ENCODE peak calls at places on chromosomes 1 and 21, in ten cellular contexts. One of them, this sample, is unnamed.

GRCh38 chr1:228739826-228740225 is 4.5 kb downstream of the RHOU start:
- DNase-seq in body of pancreas: no peak
- DNase-seq in fibroblast of lung: no peak
- DNase-seq in AG10803: no peak
- DNase-seq in right lobe of liver: no peak
- DNase-seq in Panc1: no peak
- DNase-seq in WERI-Rb-1: no peak
- DNase-seq in AG09309: no peak
- DNase-seq in AG04450: no peak
- DNase-seq in PC-9: no peak
- DNase-seq in this sample: no peak

GRCh38 chr1:7953850-7954609 is 7.5 kb upstream of the PARK7 start:
- DNase-seq in AG09309: peak
- DNase-seq in fibroblast of lung: peak
- DNase-seq in Panc1: peak
- DNase-seq in WERI-Rb-1: peak
- DNase-seq in body of pancreas: peak
- DNase-seq in right lobe of liver: peak
- DNase-seq in AG10803: peak
- DNase-seq in AG04450: peak
- DNase-seq in PC-9: peak
- DNase-seq in this sample: peak

GRCh38 chr1:98323906-98324358 is 337.6 kb upstream of the SNX7 start:
- DNase-seq in PC-9: peak
- DNase-seq in WERI-Rb-1: no peak
- DNase-seq in AG04450: peak
- DNase-seq in fibroblast of lung: peak
- DNase-seq in AG10803: peak
- DNase-seq in Panc1: peak
- DNase-seq in right lobe of liver: no peak
- DNase-seq in AG09309: peak
- DNase-seq in body of pancreas: no peak
- DNase-seq in this sample: no peak

GRCh38 chr21:39083377-39084008 is 99.8 kb downstream of the PSMG1 start:
- DNase-seq in AG04450: no peak
- DNase-seq in AG09309: no peak
- DNase-seq in WERI-Rb-1: no peak
- DNase-seq in right lobe of liver: peak
- DNase-seq in PC-9: no peak
- DNase-seq in AG10803: no peak
- DNase-seq in fibroblast of lung: no peak
- DNase-seq in Panc1: no peak
- DNase-seq in body of pancreas: no peak
- DNase-seq in this sample: no peak

GRCh38 chr1:62906428-62906886 is 122.5 kb downstream of the ATG4C start:
- DNase-seq in WERI-Rb-1: no peak
- DNase-seq in fibroblast of lung: no peak
- DNase-seq in AG09309: no peak
- DNase-seq in AG04450: no peak
- DNase-seq in AG10803: peak
- DNase-seq in right lobe of liver: no peak
- DNase-seq in body of pancreas: no peak
- DNase-seq in PC-9: no peak
- DNase-seq in Panc1: no peak
- DNase-seq in this sample: peak

GRCh38 chr21:28142692-28143091 is 850.0 kb downstream of the LTN1 start:
- DNase-seq in Panc1: no peak
- DNase-seq in AG04450: peak
- DNase-seq in body of pancreas: no peak
- DNase-seq in AG09309: no peak
- DNase-seq in right lobe of liver: no peak
- DNase-seq in AG10803: peak
- DNase-seq in PC-9: no peak
- DNase-seq in WERI-Rb-1: no peak
- DNase-seq in fibroblast of lung: peak
- DNase-seq in this sample: no peak

GRCh38 chr1:241998412-241998921 is 431 bp downstream of the MAP1LC3C start:
- DNase-seq in right lobe of liver: peak
- DNase-seq in fibroblast of lung: peak
- DNase-seq in PC-9: peak
- DNase-seq in AG04450: peak
- DNase-seq in Panc1: peak
- DNase-seq in AG10803: peak
- DNase-seq in AG09309: no peak
- DNase-seq in WERI-Rb-1: no peak
- DNase-seq in body of pancreas: peak
- DNase-seq in this sample: peak

GRCh38 chr1:89890085-89890754 is 69.4 kb downstream of the LRRC8D start:
- DNase-seq in AG04450: no peak
- DNase-seq in AG09309: no peak
- DNase-seq in fibroblast of lung: peak
- DNase-seq in Panc1: no peak
- DNase-seq in body of pancreas: peak
- DNase-seq in right lobe of liver: no peak
- DNase-seq in WERI-Rb-1: no peak
- DNase-seq in AG10803: peak
- DNase-seq in PC-9: peak
- DNase-seq in this sample: no peak

GRCh38 chr1:217660353-217661062 is 29.4 kb downstream of the SPATA17 start:
- DNase-seq in AG10803: peak
- DNase-seq in right lobe of liver: no peak
- DNase-seq in fibroblast of lung: peak
- DNase-seq in WERI-Rb-1: no peak
- DNase-seq in AG04450: peak
- DNase-seq in body of pancreas: no peak
- DNase-seq in Panc1: peak
- DNase-seq in AG09309: peak
- DNase-seq in PC-9: no peak
- DNase-seq in this sample: peak
- TF ChIP-seq CTCF in AG10803: peak
- TF ChIP-seq CTCF in right lobe of liver: peak
- TF ChIP-seq CTCF in fibroblast of lung: peak
- TF ChIP-seq CTCF in WERI-Rb-1: peak
- TF ChIP-seq CTCF in AG04450: peak
- TF ChIP-seq CTCF in body of pancreas: peak
- TF ChIP-seq CTCF in Panc1: peak
- TF ChIP-seq CTCF in AG09309: peak
- TF ChIP-seq CTCF in PC-9: peak
- TF ChIP-seq CTCF in this sample: peak

GRCh38 chr1:1013922-1014617 is 773 bp downstream of the ISG15 start:
- DNase-seq in PC-9: no peak
- DNase-seq in fibroblast of lung: no peak
- DNase-seq in Panc1: no peak
- DNase-seq in AG10803: peak
- DNase-seq in body of pancreas: no peak
- DNase-seq in right lobe of liver: peak
- DNase-seq in WERI-Rb-1: peak
- DNase-seq in AG09309: no peak
- DNase-seq in AG04450: no peak
- DNase-seq in this sample: peak

GRCh38 chr1:1011388-1011949 is 1.8 kb upstream of the ISG15 start:
- DNase-seq in AG10803: no peak
- DNase-seq in AG04450: no peak
- DNase-seq in Panc1: no peak
- DNase-seq in fibroblast of lung: no peak
- DNase-seq in right lobe of liver: no peak
- DNase-seq in body of pancreas: no peak
- DNase-seq in AG09309: no peak
- DNase-seq in WERI-Rb-1: no peak
- DNase-seq in PC-9: no peak
- DNase-seq in this sample: no peak

GRCh38 chr1:1014896-1015681 is 1.8 kb downstream of the ISG15 start:
- DNase-seq in fibroblast of lung: no peak
- DNase-seq in body of pancreas: no peak
- DNase-seq in AG10803: no peak
- DNase-seq in WERI-Rb-1: peak
- DNase-seq in PC-9: peak
- DNase-seq in AG09309: no peak
- DNase-seq in AG04450: no peak
- DNase-seq in Panc1: no peak
- DNase-seq in right lobe of liver: peak
- DNase-seq in this sample: peak

DNA sequence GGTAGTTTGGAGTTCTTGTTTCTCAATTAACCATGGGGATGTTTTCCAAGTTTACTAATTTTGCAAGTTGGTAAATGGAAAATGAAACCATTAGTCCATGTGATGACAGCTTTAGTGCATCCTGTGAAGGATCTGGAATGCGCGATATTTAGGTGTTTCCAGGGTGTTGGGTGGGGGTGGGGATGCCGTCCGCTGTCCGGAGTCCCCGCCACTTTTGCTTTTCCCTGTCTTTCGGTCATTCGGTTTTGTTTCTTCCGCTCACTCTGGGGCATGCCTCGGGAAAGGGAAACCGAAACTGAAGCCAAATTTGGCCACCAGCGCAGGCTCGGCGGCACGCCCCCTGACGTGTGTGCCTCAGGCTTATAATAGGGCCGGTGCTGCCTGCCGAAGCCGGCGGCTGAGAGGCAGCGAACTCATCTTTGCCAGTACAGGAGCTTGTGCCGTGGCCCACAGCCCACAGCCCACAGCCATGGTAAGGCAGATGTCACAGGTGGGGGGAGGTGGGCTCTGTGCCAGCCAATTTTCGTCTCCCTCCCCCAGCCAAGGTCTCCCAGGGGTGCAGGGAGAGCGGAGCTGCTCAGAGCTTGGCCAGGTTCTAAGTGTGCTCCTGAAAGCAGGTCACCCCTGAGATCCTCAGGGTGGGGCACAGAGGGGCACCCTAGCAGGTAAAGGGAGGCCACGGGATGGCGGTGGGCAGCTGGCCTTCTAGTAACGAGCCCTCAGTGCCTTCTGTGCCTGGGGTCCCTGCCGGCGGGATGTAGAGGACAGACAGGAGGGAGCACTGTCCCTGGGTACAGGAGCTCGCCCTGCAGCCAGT is at the start of gene ISG15:
- DNase-seq in PC-9: peak
- DNase-seq in Panc1: peak
- DNase-seq in AG10803: peak
- DNase-seq in WERI-Rb-1: no peak
- DNase-seq in body of pancreas: peak
- DNase-seq in right lobe of liver: peak
- DNase-seq in AG04450: peak
- DNase-seq in fibroblast of lung: peak
- DNase-seq in AG09309: peak
- DNase-seq in this sample: peak
- H3K4me3 ChIP-seq in PC-9: peak
- H3K4me3 ChIP-seq in Panc1: peak
- H3K4me3 ChIP-seq in AG10803: peak
- H3K4me3 ChIP-seq in WERI-Rb-1: no peak
- H3K4me3 ChIP-seq in body of pancreas: peak
- H3K4me3 ChIP-seq in right lobe of liver: peak
- H3K4me3 ChIP-seq in AG04450: peak
- H3K4me3 ChIP-seq in fibroblast of lung: peak
- H3K4me3 ChIP-seq in AG09309: peak
- H3K4me3 ChIP-seq in this sample: peak

GRCh38 chr1:230939806-230940489 is 38.7 kb downstream of the TTC13 start:
- DNase-seq in PC-9: no peak
- DNase-seq in AG10803: no peak
- DNase-seq in AG09309: peak
- DNase-seq in AG04450: no peak
- DNase-seq in fibroblast of lung: peak
- DNase-seq in WERI-Rb-1: no peak
- DNase-seq in right lobe of liver: no peak
- DNase-seq in body of pancreas: no peak
- DNase-seq in Panc1: no peak
- DNase-seq in this sample: no peak

GRCh38 chr1:230936475-230936874 is 42.2 kb downstream of the TTC13 start:
- DNase-seq in fibroblast of lung: no peak
- DNase-seq in WERI-Rb-1: no peak
- DNase-seq in AG10803: no peak
- DNase-seq in right lobe of liver: no peak
- DNase-seq in body of pancreas: no peak
- DNase-seq in AG04450: no peak
- DNase-seq in PC-9: no peak
- DNase-seq in AG09309: no peak
- DNase-seq in Panc1: no peak
- DNase-seq in this sample: no peak

GRCh38 chr1:230937370-230937769 is 41.3 kb downstream of the TTC13 start:
- DNase-seq in WERI-Rb-1: no peak
- DNase-seq in AG04450: no peak
- DNase-seq in fibroblast of lung: peak
- DNase-seq in body of pancreas: no peak
- DNase-seq in PC-9: no peak
- DNase-seq in AG10803: peak
- DNase-seq in right lobe of liver: no peak
- DNase-seq in AG09309: no peak
- DNase-seq in Panc1: no peak
- DNase-seq in this sample: no peak

GRCh38 chr1:230938924-230939368 is 39.7 kb downstream of the TTC13 start:
- DNase-seq in PC-9: no peak
- DNase-seq in AG04450: no peak
- DNase-seq in WERI-Rb-1: no peak
- DNase-seq in right lobe of liver: no peak
- DNase-seq in Panc1: no peak
- DNase-seq in AG10803: no peak
- DNase-seq in body of pancreas: no peak
- DNase-seq in AG09309: no peak
- DNase-seq in fibroblast of lung: no peak
- DNase-seq in this sample: no peak

GRCh38 chr1:230935852-230936251 is 42.8 kb downstream of the TTC13 start:
- DNase-seq in PC-9: no peak
- DNase-seq in WERI-Rb-1: no peak
- DNase-seq in body of pancreas: no peak
- DNase-seq in Panc1: no peak
- DNase-seq in fibroblast of lung: no peak
- DNase-seq in AG09309: no peak
- DNase-seq in AG04450: no peak
- DNase-seq in right lobe of liver: no peak
- DNase-seq in AG10803: no peak
- DNase-seq in this sample: no peak
- TF ChIP-seq CTCF in PC-9: no peak
- TF ChIP-seq CTCF in WERI-Rb-1: no peak
- TF ChIP-seq CTCF in body of pancreas: no peak
- TF ChIP-seq CTCF in Panc1: no peak
- TF ChIP-seq CTCF in fibroblast of lung: no peak
- TF ChIP-seq CTCF in AG09309: no peak
- TF ChIP-seq CTCF in AG04450: no peak
- TF ChIP-seq CTCF in right lobe of liver: no peak
- TF ChIP-seq CTCF in AG10803: no peak
- TF ChIP-seq CTCF in this sample: no peak

DNA sequence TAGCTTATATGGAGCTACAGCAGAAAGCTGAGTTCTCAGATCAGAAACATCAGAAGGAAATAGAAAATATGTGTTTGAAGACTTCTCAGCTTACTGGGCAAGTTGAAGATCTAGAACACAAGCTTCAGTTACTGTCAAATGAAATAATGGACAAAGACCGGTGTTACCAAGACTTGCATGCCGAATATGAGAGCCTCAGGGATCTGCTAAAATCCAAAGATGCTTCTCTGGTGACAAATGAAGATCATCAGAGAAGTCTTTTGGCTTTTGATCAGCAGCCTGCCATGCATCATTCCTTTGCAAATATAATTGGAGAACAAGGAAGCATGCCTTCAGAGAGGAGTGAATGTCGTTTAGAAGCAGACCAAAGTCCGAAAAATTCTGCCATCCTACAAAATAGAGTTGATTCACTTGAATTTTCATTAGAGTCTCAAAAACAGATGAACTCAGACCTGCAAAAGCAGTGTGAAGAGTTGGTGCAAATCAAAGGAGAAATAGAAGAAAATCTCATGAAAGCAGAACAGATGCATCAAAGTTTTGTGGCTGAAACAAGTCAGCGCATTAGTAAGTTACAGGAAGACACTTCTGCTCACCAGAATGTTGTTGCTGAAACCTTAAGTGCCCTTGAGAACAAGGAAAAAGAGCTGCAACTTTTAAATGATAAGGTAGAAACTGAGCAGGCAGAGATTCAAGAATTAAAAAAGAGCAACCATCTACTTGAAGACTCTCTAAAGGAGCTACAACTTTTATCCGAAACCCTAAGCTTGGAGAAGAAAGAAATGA is 37.6 kb downstream of the CENPF start:
- DNase-seq in body of pancreas: no peak
- DNase-seq in PC-9: no peak
- DNase-seq in right lobe of liver: no peak
- DNase-seq in WERI-Rb-1: no peak
- DNase-seq in fibroblast of lung: no peak
- DNase-seq in AG10803: peak
- DNase-seq in AG04450: no peak
- DNase-seq in AG09309: no peak
- DNase-seq in Panc1: no peak
- DNase-seq in this sample: no peak
- H3K4me3 ChIP-seq in body of pancreas: no peak
- H3K4me3 ChIP-seq in PC-9: no peak
- H3K4me3 ChIP-seq in right lobe of liver: no peak
- H3K4me3 ChIP-seq in WERI-Rb-1: no peak
- H3K4me3 ChIP-seq in fibroblast of lung: no peak
- H3K4me3 ChIP-seq in AG10803: no peak
- H3K4me3 ChIP-seq in AG04450: no peak
- H3K4me3 ChIP-seq in AG09309: no peak
- H3K4me3 ChIP-seq in Panc1: no peak
- H3K4me3 ChIP-seq in this sample: no peak

This sample was measured in GM12865.